ENCODE peak calls at places on chromosome 10, in four cellular contexts. One of them, this sample, is unnamed.

GRCh38 chr10:1521741-1522140 is 215.6 kb downstream of the ADARB2 start:
- DNase-seq in adipocyte: no peak
- DNase-seq in naive thymus-derived CD4-positive, alpha-beta T cell: no peak
- DNase-seq in suprapubic skin: no peak
- DNase-seq in this sample: no peak

GRCh38 chr10:3701490-3701889 is 83.5 kb downstream of the KLF6 start:
- DNase-seq in adipocyte: no peak
- DNase-seq in naive thymus-derived CD4-positive, alpha-beta T cell: no peak
- DNase-seq in suprapubic skin: no peak
- DNase-seq in this sample: no peak

GRCh38 chr10:130300608-130301025 is 164.4 kb downstream of the GLRX3 start:
- DNase-seq in adipocyte: no peak
- DNase-seq in naive thymus-derived CD4-positive, alpha-beta T cell: no peak
- DNase-seq in suprapubic skin: no peak
- DNase-seq in this sample: peak

GRCh38 chr10:47116445-47116844 is 183.6 kb upstream of the GDF10 start:
- DNase-seq in suprapubic skin: no peak
- DNase-seq in naive thymus-derived CD4-positive, alpha-beta T cell: no peak
- DNase-seq in adipocyte: no peak
- DNase-seq in this sample: no peak

GRCh38 chr10:95864906-95865813 is 42.6 kb upstream of the CC2D2B start:
- DNase-seq in naive thymus-derived CD4-positive, alpha-beta T cell: peak
- DNase-seq in adipocyte: peak
- DNase-seq in suprapubic skin: no peak
- DNase-seq in this sample: peak

GRCh38 chr10:11098628-11099027 is 81.0 kb downstream of the CELF2 start:
- DNase-seq in naive thymus-derived CD4-positive, alpha-beta T cell: no peak
- DNase-seq in adipocyte: no peak
- DNase-seq in suprapubic skin: no peak
- DNase-seq in this sample: no peak

GRCh38 chr10:3480281-3480999 is 304.6 kb downstream of the KLF6 start:
- DNase-seq in naive thymus-derived CD4-positive, alpha-beta T cell: no peak
- DNase-seq in suprapubic skin: no peak
- DNase-seq in adipocyte: no peak
- DNase-seq in this sample: no peak

GRCh38 chr10:130954326-130954905 is 357.1 kb downstream of the TCERG1L start:
- DNase-seq in naive thymus-derived CD4-positive, alpha-beta T cell: no peak
- DNase-seq in adipocyte: no peak
- DNase-seq in suprapubic skin: no peak
- DNase-seq in this sample: no peak

GRCh38 chr10:33247221-33247907 is 87.1 kb downstream of the NRP1 start:
- DNase-seq in naive thymus-derived CD4-positive, alpha-beta T cell: no peak
- DNase-seq in adipocyte: no peak
- DNase-seq in suprapubic skin: no peak
- DNase-seq in this sample: no peak

GRCh38 chr10:21526952-21527633 is 1.6 kb upstream of the SKIDA1 start:
- DNase-seq in adipocyte: peak
- DNase-seq in suprapubic skin: no peak
- DNase-seq in naive thymus-derived CD4-positive, alpha-beta T cell: peak
- DNase-seq in this sample: peak

GRCh38 chr10:31321396-31321941 is 2.5 kb downstream of the ZEB1 start:
- DNase-seq in adipocyte: peak
- DNase-seq in naive thymus-derived CD4-positive, alpha-beta T cell: peak
- DNase-seq in suprapubic skin: no peak
- DNase-seq in this sample: peak

GRCh38 chr10:71531485-71532446 is 135.0 kb downstream of the CDH23 start:
- DNase-seq in suprapubic skin: no peak
- DNase-seq in naive thymus-derived CD4-positive, alpha-beta T cell: no peak
- DNase-seq in adipocyte: no peak
- DNase-seq in this sample: no peak

GRCh38 chr10:86371116-86371515 is 4.5 kb upstream of the GRID1 start:
- DNase-seq in naive thymus-derived CD4-positive, alpha-beta T cell: no peak
- DNase-seq in suprapubic skin: peak
- DNase-seq in adipocyte: no peak
- DNase-seq in this sample: no peak

GRCh38 chr10:97888641-97889262 is 39.1 kb downstream of the GOLGA7B start:
- DNase-seq in suprapubic skin: no peak
- DNase-seq in naive thymus-derived CD4-positive, alpha-beta T cell: no peak
- DNase-seq in adipocyte: peak
- DNase-seq in this sample: peak

GRCh38 chr10:248307-248706 is 113.1 kb downstream of the ZMYND11 start:
- DNase-seq in suprapubic skin: no peak
- DNase-seq in adipocyte: no peak
- DNase-seq in naive thymus-derived CD4-positive, alpha-beta T cell: no peak
- DNase-seq in this sample: no peak

GRCh38 chr10:5343561-5343960 is 21.2 kb upstream of the UCN3 start:
- DNase-seq in naive thymus-derived CD4-positive, alpha-beta T cell: no peak
- DNase-seq in suprapubic skin: no peak
- DNase-seq in adipocyte: peak
- DNase-seq in this sample: peak

GRCh38 chr10:62803993-62804383 is 532 bp upstream of the ADO start:
- DNase-seq in adipocyte: no peak
- DNase-seq in naive thymus-derived CD4-positive, alpha-beta T cell: no peak
- DNase-seq in suprapubic skin: no peak
- DNase-seq in this sample: no peak

GRCh38 chr10:103153765-103154197 is 39.3 kb downstream of the NT5C2 start:
- DNase-seq in adipocyte: peak
- DNase-seq in suprapubic skin: no peak
- DNase-seq in naive thymus-derived CD4-positive, alpha-beta T cell: no peak
- DNase-seq in this sample: peak

GRCh38 chr10:79320785-79321493 is 26.3 kb upstream of the PPIF start:
- DNase-seq in suprapubic skin: no peak
- DNase-seq in naive thymus-derived CD4-positive, alpha-beta T cell: no peak
- DNase-seq in adipocyte: peak
- DNase-seq in this sample: peak

GRCh38 chr10:69979177-69979576 is 73.5 kb upstream of the MACROH2A2 start:
- DNase-seq in suprapubic skin: no peak
- DNase-seq in adipocyte: no peak
- DNase-seq in naive thymus-derived CD4-positive, alpha-beta T cell: no peak
- DNase-seq in this sample: no peak

GRCh38 chr10:126037946-126038345 is 141.6 kb downstream of the FANK1 start:
- DNase-seq in naive thymus-derived CD4-positive, alpha-beta T cell: no peak
- DNase-seq in suprapubic skin: no peak
- DNase-seq in adipocyte: no peak
- DNase-seq in this sample: no peak

GRCh38 chr10:129467346-129468119 is 492 bp downstream of the MGMT start:
- DNase-seq in adipocyte: peak
- DNase-seq in suprapubic skin: no peak
- DNase-seq in naive thymus-derived CD4-positive, alpha-beta T cell: no peak
- DNase-seq in this sample: peak

GRCh38 chr10:78589687-78590086 is 479.1 kb upstream of the ZMIZ1 start:
- DNase-seq in suprapubic skin: no peak
- DNase-seq in adipocyte: no peak
- DNase-seq in naive thymus-derived CD4-positive, alpha-beta T cell: no peak
- DNase-seq in this sample: no peak

GRCh38 chr10:89431977-89432376 is 17.6 kb downstream of the IFIT5 start:
- DNase-seq in adipocyte: peak
- DNase-seq in naive thymus-derived CD4-positive, alpha-beta T cell: no peak
- DNase-seq in suprapubic skin: no peak
- DNase-seq in this sample: peak

GRCh38 chr10:32036922-32037321 is 19.3 kb downstream of the KIF5B start:
- DNase-seq in naive thymus-derived CD4-positive, alpha-beta T cell: no peak
- DNase-seq in adipocyte: no peak
- DNase-seq in suprapubic skin: no peak
- DNase-seq in this sample: no peak

GRCh38 chr10:68756766-68757165 is 35.7 kb downstream of the CCAR1 start:
- DNase-seq in suprapubic skin: no peak
- DNase-seq in naive thymus-derived CD4-positive, alpha-beta T cell: no peak
- DNase-seq in adipocyte: peak
- DNase-seq in this sample: no peak

GRCh38 chr10:109239371-109239770 is 683.9 kb downstream of the XPNPEP1 start:
- DNase-seq in naive thymus-derived CD4-positive, alpha-beta T cell: no peak
- DNase-seq in adipocyte: peak
- DNase-seq in suprapubic skin: no peak
- DNase-seq in this sample: no peak

GRCh38 chr10:45374451-45375052 is 536 bp downstream of the ALOX5 start:
- DNase-seq in suprapubic skin: no peak
- DNase-seq in naive thymus-derived CD4-positive, alpha-beta T cell: no peak
- DNase-seq in adipocyte: no peak
- DNase-seq in this sample: no peak

GRCh38 chr10:29874604-29875269 is 184.6 kb downstream of the JCAD start:
- DNase-seq in adipocyte: no peak
- DNase-seq in naive thymus-derived CD4-positive, alpha-beta T cell: no peak
- DNase-seq in suprapubic skin: no peak
- DNase-seq in this sample: peak

GRCh38 chr10:29876008-29876555 is 183.3 kb downstream of the JCAD start:
- DNase-seq in naive thymus-derived CD4-positive, alpha-beta T cell: no peak
- DNase-seq in adipocyte: no peak
- DNase-seq in suprapubic skin: no peak
- DNase-seq in this sample: no peak

GRCh38 chr10:29877798-29878491 is 181.4 kb downstream of the JCAD start:
- DNase-seq in suprapubic skin: no peak
- DNase-seq in adipocyte: no peak
- DNase-seq in naive thymus-derived CD4-positive, alpha-beta T cell: no peak
- DNase-seq in this sample: peak

GRCh38 chr10:29870522-29871044 is 188.8 kb downstream of the JCAD start:
- DNase-seq in suprapubic skin: no peak
- DNase-seq in adipocyte: no peak
- DNase-seq in naive thymus-derived CD4-positive, alpha-beta T cell: no peak
- DNase-seq in this sample: no peak

DNA sequence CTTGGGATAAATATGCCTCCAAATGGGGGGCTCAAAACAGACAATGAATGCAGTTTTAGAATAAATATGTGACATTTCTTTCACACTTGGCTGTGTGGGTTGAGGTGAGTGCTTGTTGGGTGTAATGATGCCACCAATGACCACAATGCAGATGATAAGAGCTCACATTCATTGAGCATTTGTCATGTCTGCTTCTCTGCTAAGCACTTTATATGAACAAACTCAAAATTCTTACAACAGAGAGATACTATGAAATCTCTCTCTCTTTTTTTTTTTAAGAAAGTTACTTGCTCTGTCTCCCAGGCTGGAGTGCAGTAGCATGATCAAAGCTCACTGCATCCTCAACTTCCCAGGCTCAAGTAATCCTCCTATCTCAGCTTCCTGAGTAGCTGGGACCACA is 185.4 kb downstream of the JCAD start:
- DNase-seq in naive thymus-derived CD4-positive, alpha-beta T cell: no peak
- DNase-seq in adipocyte: no peak
- DNase-seq in suprapubic skin: no peak
- DNase-seq in this sample: peak
- H3K4me3 ChIP-seq in naive thymus-derived CD4-positive, alpha-beta T cell: no peak
- H3K4me3 ChIP-seq in adipocyte: no peak
- H3K4me3 ChIP-seq in suprapubic skin: no peak
- H3K4me3 ChIP-seq in this sample: no peak

DNA sequence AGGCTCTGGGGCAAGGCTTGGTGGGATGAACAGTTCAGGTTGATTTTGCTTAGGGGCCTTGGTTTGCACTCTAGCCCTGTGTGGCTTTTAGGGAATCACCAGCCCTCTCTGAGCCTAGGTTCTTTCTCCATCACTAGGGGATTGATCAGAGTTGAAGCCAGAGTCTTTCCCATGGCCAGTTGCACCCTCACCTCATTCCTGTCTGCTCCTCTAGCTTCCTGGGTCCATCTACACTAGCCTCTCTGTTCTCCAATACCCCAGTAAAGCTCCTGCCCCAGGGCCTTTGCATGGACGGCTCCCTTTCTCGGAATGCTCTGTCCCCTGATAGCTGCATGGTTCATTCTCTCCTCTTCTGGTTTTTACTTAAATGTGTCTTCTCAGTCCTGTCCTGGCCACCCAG is 40.4 kb downstream of the SORCS3 start:
- DNase-seq in naive thymus-derived CD4-positive, alpha-beta T cell: no peak
- DNase-seq in suprapubic skin: no peak
- DNase-seq in adipocyte: no peak
- DNase-seq in this sample: no peak
- H3K4me3 ChIP-seq in naive thymus-derived CD4-positive, alpha-beta T cell: no peak
- H3K4me3 ChIP-seq in suprapubic skin: peak
- H3K4me3 ChIP-seq in adipocyte: no peak
- H3K4me3 ChIP-seq in this sample: no peak

DNA sequence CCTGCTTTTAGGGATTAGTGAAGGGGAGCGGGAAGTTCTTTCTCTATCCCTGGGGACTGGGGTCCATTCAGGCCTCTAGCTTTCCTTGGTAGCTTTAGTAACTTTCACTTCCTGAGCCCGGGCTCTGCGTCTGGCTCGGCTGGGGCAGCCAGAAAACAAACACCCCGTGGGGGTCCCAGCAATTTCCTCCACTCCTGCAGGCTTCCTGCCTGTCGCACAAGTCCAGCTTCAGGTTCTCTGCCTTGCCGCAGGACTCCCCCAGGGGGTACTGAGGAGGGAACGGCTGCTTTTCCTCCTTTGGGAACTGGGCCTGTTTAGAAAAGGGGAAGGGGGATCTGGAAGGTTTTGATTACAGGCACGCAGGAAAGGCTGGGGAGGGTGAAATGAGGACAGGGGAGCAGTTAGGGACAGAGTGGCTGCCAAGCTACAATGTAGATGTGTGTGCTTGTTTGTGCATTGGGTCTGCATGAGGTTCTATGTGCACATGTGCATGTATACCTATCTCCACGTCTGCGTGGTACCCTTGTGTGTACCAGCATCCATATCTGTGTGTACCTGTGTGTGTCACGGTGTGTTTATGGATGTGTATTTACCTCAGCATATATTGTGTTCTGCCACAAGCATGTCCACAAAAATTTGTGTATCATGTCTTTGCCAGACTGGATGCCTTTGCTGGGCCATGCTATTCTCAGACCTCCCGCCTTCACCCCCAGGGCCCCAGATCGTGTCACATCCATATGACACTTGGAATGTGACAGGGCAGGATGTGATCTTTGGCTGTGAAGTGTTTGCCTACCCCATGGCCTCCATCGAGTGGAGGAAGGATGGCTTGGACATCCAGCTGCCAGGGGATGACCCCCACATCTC is 2.0 kb downstream of the KAZALD1 start:
- DNase-seq in adipocyte: no peak
- DNase-seq in suprapubic skin: no peak
- DNase-seq in naive thymus-derived CD4-positive, alpha-beta T cell: no peak
- DNase-seq in this sample: no peak
- H3K4me3 ChIP-seq in adipocyte: peak
- H3K4me3 ChIP-seq in suprapubic skin: no peak
- H3K4me3 ChIP-seq in naive thymus-derived CD4-positive, alpha-beta T cell: no peak
- H3K4me3 ChIP-seq in this sample: no peak

GRCh38 chr10:101780187-101780817 is 2.9 kb downstream of the NPM3 start:
- DNase-seq in naive thymus-derived CD4-positive, alpha-beta T cell: no peak
- DNase-seq in suprapubic skin: peak
- DNase-seq in adipocyte: no peak
- DNase-seq in this sample: no peak

GRCh38 chr10:101782811-101783735 is at the start of gene NPM3:
- DNase-seq in suprapubic skin: peak
- DNase-seq in naive thymus-derived CD4-positive, alpha-beta T cell: peak
- DNase-seq in adipocyte: peak
- DNase-seq in this sample: peak

GRCh38 chr10:101780818-101781654 is 2.2 kb downstream of the NPM3 start:
- DNase-seq in naive thymus-derived CD4-positive, alpha-beta T cell: peak
- DNase-seq in adipocyte: peak
- DNase-seq in suprapubic skin: peak
- DNase-seq in this sample: peak

GRCh38 chr10:101781984-101782810 is 1.0 kb downstream of the NPM3 start:
- DNase-seq in naive thymus-derived CD4-positive, alpha-beta T cell: no peak
- DNase-seq in adipocyte: no peak
- DNase-seq in suprapubic skin: no peak
- DNase-seq in this sample: no peak

DNA sequence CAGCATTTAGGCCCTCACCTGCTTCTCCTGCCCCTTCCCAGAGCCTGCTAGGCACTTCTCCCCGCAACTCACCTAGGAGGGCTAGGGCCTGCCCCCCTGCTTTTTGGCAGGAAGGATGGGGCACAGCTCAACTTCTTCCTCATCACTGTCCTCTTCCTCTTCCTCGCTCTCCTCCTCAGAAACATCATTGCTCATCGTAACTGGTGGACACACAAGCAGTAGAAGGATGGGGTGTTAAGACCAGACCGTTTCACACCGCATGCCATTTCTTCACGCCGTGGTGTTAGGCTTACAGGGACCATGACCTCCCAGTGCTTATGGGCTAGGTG is 1.6 kb downstream of the NPM3 start:
- DNase-seq in adipocyte: no peak
- DNase-seq in naive thymus-derived CD4-positive, alpha-beta T cell: no peak
- DNase-seq in suprapubic skin: no peak
- DNase-seq in this sample: no peak
- H3K4me3 ChIP-seq in adipocyte: no peak
- H3K4me3 ChIP-seq in naive thymus-derived CD4-positive, alpha-beta T cell: no peak
- H3K4me3 ChIP-seq in suprapubic skin: no peak
- H3K4me3 ChIP-seq in this sample: no peak

This sample was measured in fibroblast of pulmonary artery.